ENCODE peak calls at places on chromosomes 6 and 20, in ten cellular contexts. One of them, this sample, is unnamed.

GRCh38 chr20:23362392-23363256 is 642 bp downstream of the GZF1 start:
- DNase-seq in effector memory CD4-positive, alpha-beta T cell: peak
- DNase-seq in WERI-Rb-1: no peak
- DNase-seq in A549: no peak
- DNase-seq in GM23338: peak
- DNase-seq in CD8-positive, alpha-beta memory T cell: peak
- DNase-seq in caudate nucleus: no peak
- DNase-seq in AG04450: no peak
- DNase-seq in upper lobe of right lung: peak
- DNase-seq in lower lobe of right lung: peak
- DNase-seq in this sample: no peak

GRCh38 chr6:148203281-148203925 is 139.2 kb upstream of the SASH1 start:
- DNase-seq in effector memory CD4-positive, alpha-beta T cell: no peak
- DNase-seq in WERI-Rb-1: no peak
- DNase-seq in A549: no peak
- DNase-seq in GM23338: no peak
- DNase-seq in CD8-positive, alpha-beta memory T cell: no peak
- DNase-seq in caudate nucleus: no peak
- DNase-seq in AG04450: peak
- DNase-seq in upper lobe of right lung: no peak
- DNase-seq in lower lobe of right lung: no peak
- DNase-seq in this sample: no peak

GRCh38 chr6:37280162-37280895 is 22.4 kb upstream of the TMEM217 start:
- DNase-seq in effector memory CD4-positive, alpha-beta T cell: no peak
- DNase-seq in WERI-Rb-1: no peak
- DNase-seq in A549: no peak
- DNase-seq in GM23338: no peak
- DNase-seq in CD8-positive, alpha-beta memory T cell: no peak
- DNase-seq in caudate nucleus: no peak
- DNase-seq in AG04450: no peak
- DNase-seq in upper lobe of right lung: no peak
- DNase-seq in lower lobe of right lung: no peak
- DNase-seq in this sample: no peak

GRCh38 chr6:159094444-159095252 is 49.9 kb upstream of the TAGAP start:
- DNase-seq in effector memory CD4-positive, alpha-beta T cell: no peak
- DNase-seq in WERI-Rb-1: no peak
- DNase-seq in A549: no peak
- DNase-seq in GM23338: no peak
- DNase-seq in CD8-positive, alpha-beta memory T cell: peak
- DNase-seq in caudate nucleus: no peak
- DNase-seq in AG04450: no peak
- DNase-seq in upper lobe of right lung: no peak
- DNase-seq in lower lobe of right lung: no peak
- DNase-seq in this sample: no peak

GRCh38 chr6:87146363-87146762 is 9.0 kb upstream of the ZNF292 start:
- DNase-seq in effector memory CD4-positive, alpha-beta T cell: no peak
- DNase-seq in WERI-Rb-1: no peak
- DNase-seq in A549: no peak
- DNase-seq in GM23338: no peak
- DNase-seq in CD8-positive, alpha-beta memory T cell: no peak
- DNase-seq in caudate nucleus: no peak
- DNase-seq in AG04450: no peak
- DNase-seq in upper lobe of right lung: no peak
- DNase-seq in lower lobe of right lung: no peak
- DNase-seq in this sample: no peak

GRCh38 chr20:17875981-17876385 is 92.6 kb downstream of the SNX5 start:
- DNase-seq in effector memory CD4-positive, alpha-beta T cell: no peak
- DNase-seq in WERI-Rb-1: no peak
- DNase-seq in A549: no peak
- DNase-seq in GM23338: peak
- DNase-seq in CD8-positive, alpha-beta memory T cell: no peak
- DNase-seq in caudate nucleus: no peak
- DNase-seq in AG04450: no peak
- DNase-seq in upper lobe of right lung: no peak
- DNase-seq in lower lobe of right lung: no peak
- DNase-seq in this sample: no peak

GRCh38 chr6:17866876-17867444 is 120.5 kb downstream of the KIF13A start:
- DNase-seq in effector memory CD4-positive, alpha-beta T cell: no peak
- DNase-seq in WERI-Rb-1: no peak
- DNase-seq in A549: no peak
- DNase-seq in GM23338: no peak
- DNase-seq in CD8-positive, alpha-beta memory T cell: no peak
- DNase-seq in caudate nucleus: no peak
- DNase-seq in AG04450: no peak
- DNase-seq in upper lobe of right lung: no peak
- DNase-seq in lower lobe of right lung: no peak
- DNase-seq in this sample: no peak

GRCh38 chr6:170178561-170179477 is 112.1 kb downstream of the DLL1 start:
- DNase-seq in effector memory CD4-positive, alpha-beta T cell: no peak
- DNase-seq in WERI-Rb-1: no peak
- DNase-seq in A549: no peak
- DNase-seq in GM23338: peak
- DNase-seq in CD8-positive, alpha-beta memory T cell: peak
- DNase-seq in caudate nucleus: no peak
- DNase-seq in AG04450: no peak
- DNase-seq in upper lobe of right lung: no peak
- DNase-seq in lower lobe of right lung: peak
- DNase-seq in this sample: no peak

GRCh38 chr6:55282145-55282544 is 45.1 kb upstream of the GFRAL start:
- DNase-seq in effector memory CD4-positive, alpha-beta T cell: no peak
- DNase-seq in WERI-Rb-1: no peak
- DNase-seq in A549: no peak
- DNase-seq in GM23338: peak
- DNase-seq in CD8-positive, alpha-beta memory T cell: no peak
- DNase-seq in caudate nucleus: no peak
- DNase-seq in AG04450: no peak
- DNase-seq in upper lobe of right lung: no peak
- DNase-seq in lower lobe of right lung: no peak
- DNase-seq in this sample: no peak

GRCh38 chr6:73394577-73395354 is at the start of gene DDX43:
- DNase-seq in effector memory CD4-positive, alpha-beta T cell: peak
- DNase-seq in WERI-Rb-1: no peak
- DNase-seq in A549: no peak
- DNase-seq in GM23338: peak
- DNase-seq in CD8-positive, alpha-beta memory T cell: peak
- DNase-seq in caudate nucleus: no peak
- DNase-seq in AG04450: no peak
- DNase-seq in upper lobe of right lung: peak
- DNase-seq in lower lobe of right lung: peak
- DNase-seq in this sample: no peak

GRCh38 chr6:33779895-33780294 is 9.0 kb downstream of the LEMD2 start:
- DNase-seq in effector memory CD4-positive, alpha-beta T cell: no peak
- DNase-seq in WERI-Rb-1: no peak
- DNase-seq in A549: no peak
- DNase-seq in GM23338: no peak
- DNase-seq in CD8-positive, alpha-beta memory T cell: no peak
- DNase-seq in caudate nucleus: no peak
- DNase-seq in AG04450: no peak
- DNase-seq in upper lobe of right lung: no peak
- DNase-seq in lower lobe of right lung: no peak
- DNase-seq in this sample: no peak

GRCh38 chr6:33779305-33779704 is 9.6 kb downstream of the LEMD2 start:
- DNase-seq in effector memory CD4-positive, alpha-beta T cell: no peak
- DNase-seq in WERI-Rb-1: peak
- DNase-seq in A549: no peak
- DNase-seq in GM23338: peak
- DNase-seq in CD8-positive, alpha-beta memory T cell: no peak
- DNase-seq in caudate nucleus: no peak
- DNase-seq in AG04450: no peak
- DNase-seq in upper lobe of right lung: no peak
- DNase-seq in lower lobe of right lung: no peak
- DNase-seq in this sample: no peak

GRCh38 chr6:33777716-33778474 is 11.0 kb downstream of the LEMD2 start:
- DNase-seq in effector memory CD4-positive, alpha-beta T cell: no peak
- DNase-seq in WERI-Rb-1: no peak
- DNase-seq in A549: no peak
- DNase-seq in GM23338: no peak
- DNase-seq in CD8-positive, alpha-beta memory T cell: no peak
- DNase-seq in caudate nucleus: no peak
- DNase-seq in AG04450: no peak
- DNase-seq in upper lobe of right lung: no peak
- DNase-seq in lower lobe of right lung: no peak
- DNase-seq in this sample: no peak

GRCh38 chr6:33776764-33777163 is 12.2 kb downstream of the LEMD2 start:
- DNase-seq in effector memory CD4-positive, alpha-beta T cell: no peak
- DNase-seq in WERI-Rb-1: no peak
- DNase-seq in A549: no peak
- DNase-seq in GM23338: no peak
- DNase-seq in CD8-positive, alpha-beta memory T cell: no peak
- DNase-seq in caudate nucleus: no peak
- DNase-seq in AG04450: no peak
- DNase-seq in upper lobe of right lung: no peak
- DNase-seq in lower lobe of right lung: no peak
- DNase-seq in this sample: no peak

DNA sequence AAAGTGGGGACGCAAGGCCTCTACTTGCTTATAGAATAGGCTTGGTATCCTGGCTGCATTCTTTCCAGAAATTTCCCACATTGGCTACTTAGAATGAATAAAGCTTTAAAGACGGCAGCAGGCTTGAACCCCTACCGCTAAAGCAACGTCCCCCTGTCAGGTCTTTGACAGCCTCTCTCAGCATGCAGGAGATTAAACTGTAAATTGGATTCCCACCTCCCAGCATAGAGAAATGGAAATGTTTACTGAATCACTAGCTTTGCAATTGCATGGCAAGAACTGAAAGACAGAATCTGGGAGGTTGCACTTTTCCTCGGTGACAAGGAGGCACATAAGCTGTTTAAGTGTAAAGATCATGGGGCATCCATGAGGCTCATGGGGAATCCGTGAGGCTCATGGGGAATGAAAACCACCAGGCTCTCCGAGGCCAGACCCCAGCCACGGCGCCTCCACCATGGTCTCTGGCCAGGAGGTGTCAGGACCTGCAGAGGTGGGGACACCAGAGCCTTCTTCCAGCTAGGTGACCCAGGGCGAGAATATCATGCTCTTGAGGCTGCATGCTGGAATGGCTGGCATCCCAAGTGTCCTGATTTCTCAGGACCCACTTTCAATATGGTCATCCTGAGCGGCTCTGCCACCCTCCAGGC is 10.3 kb downstream of the LEMD2 start:
- DNase-seq in effector memory CD4-positive, alpha-beta T cell: no peak
- DNase-seq in WERI-Rb-1: no peak
- DNase-seq in A549: no peak
- DNase-seq in GM23338: no peak
- DNase-seq in CD8-positive, alpha-beta memory T cell: no peak
- DNase-seq in caudate nucleus: no peak
- DNase-seq in AG04450: no peak
- DNase-seq in upper lobe of right lung: no peak
- DNase-seq in lower lobe of right lung: no peak
- DNase-seq in this sample: no peak
- H3K27ac ChIP-seq in effector memory CD4-positive, alpha-beta T cell: no peak
- H3K27ac ChIP-seq in WERI-Rb-1: no peak
- H3K27ac ChIP-seq in A549: no peak
- H3K27ac ChIP-seq in GM23338: peak
- H3K27ac ChIP-seq in CD8-positive, alpha-beta memory T cell: no peak
- H3K27ac ChIP-seq in caudate nucleus: no peak
- H3K27ac ChIP-seq in AG04450: no peak
- H3K27ac ChIP-seq in upper lobe of right lung: no peak
- H3K27ac ChIP-seq in lower lobe of right lung: no peak
- H3K27ac ChIP-seq in this sample: no peak

GRCh38 chr20:61299613-61300012 is 47.6 kb downstream of the CDH4 start:
- DNase-seq in effector memory CD4-positive, alpha-beta T cell: no peak
- DNase-seq in WERI-Rb-1: no peak
- DNase-seq in A549: no peak
- DNase-seq in GM23338: no peak
- DNase-seq in CD8-positive, alpha-beta memory T cell: no peak
- DNase-seq in caudate nucleus: no peak
- DNase-seq in AG04450: no peak
- DNase-seq in upper lobe of right lung: no peak
- DNase-seq in lower lobe of right lung: no peak
- DNase-seq in this sample: no peak

GRCh38 chr20:61297491-61297890 is 45.4 kb downstream of the CDH4 start:
- DNase-seq in effector memory CD4-positive, alpha-beta T cell: no peak
- DNase-seq in WERI-Rb-1: no peak
- DNase-seq in A549: no peak
- DNase-seq in GM23338: no peak
- DNase-seq in CD8-positive, alpha-beta memory T cell: no peak
- DNase-seq in caudate nucleus: no peak
- DNase-seq in AG04450: no peak
- DNase-seq in upper lobe of right lung: no peak
- DNase-seq in lower lobe of right lung: no peak
- DNase-seq in this sample: no peak

GRCh38 chr20:61297981-61298380 is 45.9 kb downstream of the CDH4 start:
- DNase-seq in effector memory CD4-positive, alpha-beta T cell: no peak
- DNase-seq in WERI-Rb-1: no peak
- DNase-seq in A549: no peak
- DNase-seq in GM23338: no peak
- DNase-seq in CD8-positive, alpha-beta memory T cell: no peak
- DNase-seq in caudate nucleus: no peak
- DNase-seq in AG04450: no peak
- DNase-seq in upper lobe of right lung: no peak
- DNase-seq in lower lobe of right lung: no peak
- DNase-seq in this sample: no peak

GRCh38 chr20:61300293-61300692 is 48.2 kb downstream of the CDH4 start:
- DNase-seq in effector memory CD4-positive, alpha-beta T cell: no peak
- DNase-seq in WERI-Rb-1: no peak
- DNase-seq in A549: no peak
- DNase-seq in GM23338: no peak
- DNase-seq in CD8-positive, alpha-beta memory T cell: no peak
- DNase-seq in caudate nucleus: no peak
- DNase-seq in AG04450: no peak
- DNase-seq in upper lobe of right lung: no peak
- DNase-seq in lower lobe of right lung: no peak
- DNase-seq in this sample: no peak

GRCh38 chr20:61299088-61299487 is 47.0 kb downstream of the CDH4 start:
- DNase-seq in effector memory CD4-positive, alpha-beta T cell: no peak
- DNase-seq in WERI-Rb-1: no peak
- DNase-seq in A549: no peak
- DNase-seq in GM23338: no peak
- DNase-seq in CD8-positive, alpha-beta memory T cell: no peak
- DNase-seq in caudate nucleus: no peak
- DNase-seq in AG04450: no peak
- DNase-seq in upper lobe of right lung: no peak
- DNase-seq in lower lobe of right lung: no peak
- DNase-seq in this sample: no peak
- H3K27ac ChIP-seq in effector memory CD4-positive, alpha-beta T cell: no peak
- H3K27ac ChIP-seq in WERI-Rb-1: no peak
- H3K27ac ChIP-seq in A549: no peak
- H3K27ac ChIP-seq in GM23338: no peak
- H3K27ac ChIP-seq in CD8-positive, alpha-beta memory T cell: no peak
- H3K27ac ChIP-seq in caudate nucleus: no peak
- H3K27ac ChIP-seq in AG04450: no peak
- H3K27ac ChIP-seq in upper lobe of right lung: no peak
- H3K27ac ChIP-seq in lower lobe of right lung: no peak
- H3K27ac ChIP-seq in this sample: no peak

GRCh38 chr20:38109025-38109541 is 56.0 kb downstream of the TGM2 start:
- DNase-seq in effector memory CD4-positive, alpha-beta T cell: no peak
- DNase-seq in WERI-Rb-1: no peak
- DNase-seq in A549: no peak
- DNase-seq in GM23338: no peak
- DNase-seq in CD8-positive, alpha-beta memory T cell: no peak
- DNase-seq in caudate nucleus: no peak
- DNase-seq in AG04450: peak
- DNase-seq in upper lobe of right lung: no peak
- DNase-seq in lower lobe of right lung: no peak
- DNase-seq in this sample: no peak
- H3K27ac ChIP-seq in effector memory CD4-positive, alpha-beta T cell: no peak
- H3K27ac ChIP-seq in WERI-Rb-1: peak
- H3K27ac ChIP-seq in A549: peak
- H3K27ac ChIP-seq in GM23338: no peak
- H3K27ac ChIP-seq in CD8-positive, alpha-beta memory T cell: no peak
- H3K27ac ChIP-seq in caudate nucleus: no peak
- H3K27ac ChIP-seq in AG04450: peak
- H3K27ac ChIP-seq in upper lobe of right lung: peak
- H3K27ac ChIP-seq in lower lobe of right lung: peak
- H3K27ac ChIP-seq in this sample: no peak

GRCh38 chr6:116327803-116328527 is 42.8 kb upstream of the DSE start:
- DNase-seq in effector memory CD4-positive, alpha-beta T cell: no peak
- DNase-seq in WERI-Rb-1: no peak
- DNase-seq in A549: no peak
- DNase-seq in GM23338: peak
- DNase-seq in CD8-positive, alpha-beta memory T cell: no peak
- DNase-seq in caudate nucleus: no peak
- DNase-seq in AG04450: no peak
- DNase-seq in upper lobe of right lung: no peak
- DNase-seq in lower lobe of right lung: no peak
- DNase-seq in this sample: no peak
- H3K27ac ChIP-seq in effector memory CD4-positive, alpha-beta T cell: no peak
- H3K27ac ChIP-seq in WERI-Rb-1: no peak
- H3K27ac ChIP-seq in A549: no peak
- H3K27ac ChIP-seq in GM23338: peak
- H3K27ac ChIP-seq in CD8-positive, alpha-beta memory T cell: no peak
- H3K27ac ChIP-seq in caudate nucleus: no peak
- H3K27ac ChIP-seq in AG04450: no peak
- H3K27ac ChIP-seq in upper lobe of right lung: no peak
- H3K27ac ChIP-seq in lower lobe of right lung: peak
- H3K27ac ChIP-seq in this sample: no peak

This sample was measured in SK-N-MC.